ENCODE peak calls at places on chromosomes 11 and 22, in four cellular contexts. M is HCT116, G is IMR-90, R is HepG2. E is an unnamed sample.

GRCh38 chr22:48890693-48891554 is 936.7 kb downstream of the BRD1 start:
- DNase-seq in M (no peak), G (no peak), R (no peak), E (no peak)

GRCh38 chr22:44358723-44359440 is 46.1 kb upstream of the SHISAL1 start:
- DNase-seq in G (no peak), M (no peak), R (no peak), E (no peak)

GRCh38 chr11:2709429-2709828 is 9.6 kb upstream of the KCNQ1OT1 start:
- DNase-seq in M (no peak), G (peak), R (no peak), E (no peak)

GRCh38 chr11:120183701-120184141 is 27.1 kb upstream of the OAF start:
- DNase-seq in R (no peak), G (no peak), M (no peak), E (no peak)

GRCh38 chr22:38618258-38618657 is 37.9 kb downstream of the FAM227A start:
- DNase-seq in R (no peak), M (no peak), G (no peak), E (no peak)

GRCh38 chr11:19253817-19254216 is 13.1 kb upstream of the E2F8 start:
- DNase-seq in R (no peak), G (no peak), M (no peak), E (no peak)

GRCh38 chr11:13784848-13785247 is 116.4 kb downstream of the FAR1 start:
- DNase-seq in R (no peak), M (no peak), G (no peak), E (no peak)

GRCh38 chr11:130389315-130389935 is 39.0 kb downstream of the ADAMTS8 start:
- DNase-seq in G (no peak), R (no peak), M (no peak), E (no peak)

GRCh38 chr11:27187075-27187847 is 146.6 kb downstream of the BBOX1 start:
- DNase-seq in R (peak), G (no peak), M (no peak), E (no peak)

GRCh38 chr11:27179334-27179733 is 138.7 kb downstream of the BBOX1 start:
- DNase-seq in R (no peak), M (no peak), G (no peak), E (no peak)

GRCh38 chr11:27187848-27188621 is 147.4 kb downstream of the BBOX1 start:
- DNase-seq in R (no peak), M (no peak), G (no peak), E (no peak)

GRCh38 chr11:27184458-27185312 is 144.1 kb downstream of the BBOX1 start:
- DNase-seq in R (no peak), M (no peak), G (no peak), E (no peak)

GRCh38 chr11:27183672-27184457 is 143.2 kb downstream of the BBOX1 start:
- DNase-seq in R (peak), G (peak), M (peak), E (peak)
- H3K9ac ChIP-seq in R (no peak), G (no peak), M (no peak), E (no peak)

GRCh38 chr11:128188346-128189115 is 398.8 kb downstream of the ETS1 start:
- DNase-seq in G (no peak), R (no peak), M (no peak), E (no peak)
- H2AFZ ChIP-seq in G (peak), R (no peak), M (no peak), E (no peak)

GRCh38 chr22:28601915-28602314 is 77.7 kb downstream of the TTC28 start:
- DNase-seq in G (no peak), M (no peak), R (peak), E (no peak)
- H3K4me3 ChIP-seq in G (no peak), M (no peak), R (no peak), E (no peak)

GRCh38 chr22:19761500-19762314 is 1.1 kb downstream of the TBX1 start:
- DNase-seq in R (peak), M (no peak), G (no peak), E (no peak)

GRCh38 chr22:19759459-19759993 is 1.1 kb upstream of the TBX1 start:
- DNase-seq in M (no peak), G (no peak), R (no peak), E (no peak)

GRCh38 chr22:19759994-19760651 is 455 bp upstream of the TBX1 start:
- DNase-seq in M (no peak), R (no peak), G (no peak), E (no peak)

GRCh38 chr22:19761022-19761499 is 483 bp downstream of the TBX1 start:
- DNase-seq in R (no peak), G (no peak), M (no peak), E (no peak)

GRCh38 chr22:19760652-19761002 is at the start of gene TBX1:
- DNase-seq in G (no peak), R (no peak), M (no peak), E (no peak)
- H3K9ac ChIP-seq in G (no peak), R (no peak), M (no peak), E (no peak)